ENCODE peak calls at places on chromosomes 12 and 14, in nine cellular contexts. Z, V, J, C, T, B, R, S and M are unnamed samples.

GRCh38 chr14:95117937-95118726 is 39.2 kb downstream of the DICER1 start:
- DNase-seq in Z (no peak), V (no peak), J (no peak), C (no peak), T (no peak), B (no peak), R (no peak), S (no peak), M (no peak)

GRCh38 chr12:26124491-26125450 is at the start of gene BHLHE41:
- DNase-seq in Z (peak; percentile 90), V (no peak), J (peak; percentile 23), C (peak; percentile 39), T (no peak), B (peak; percentile 78), R (peak; percentile 96), S (no peak), M (peak; percentile 14)

GRCh38 chr14:59332727-59333126 is 132.5 kb downstream of the GPR135 start:
- DNase-seq in Z (no peak), V (peak; percentile 41), J (peak; percentile 94), C (peak; percentile 84), T (no peak), B (no peak), R (no peak), S (no peak), M (no peak)

GRCh38 chr14:93231129-93231979 is 24.3 kb downstream of the UBR7 start:
- DNase-seq in Z (peak; percentile 30), V (peak; percentile 51), J (peak; percentile 71), C (peak; percentile 49), T (no peak), B (peak; percentile 42), R (no peak), S (no peak), M (peak; percentile 27)

GRCh38 chr14:63777024-63777423 is 49.2 kb upstream of the SGPP1 start:
- DNase-seq in Z (no peak), V (peak; percentile 8), J (peak; percentile 66), C (peak; percentile 69), T (no peak), B (no peak), R (no peak), S (no peak), M (peak; percentile 54)

GRCh38 chr12:87320724-87321123 is 708.5 kb downstream of the C12orf50 start:
- DNase-seq in Z (no peak), V (no peak), J (no peak), C (peak; percentile 17), T (no peak), B (no peak), R (no peak), S (no peak), M (no peak)

GRCh38 chr14:64082837-64083236 is 211.3 kb downstream of the ESR2 start:
- DNase-seq in Z (peak; percentile 73), V (no peak), J (no peak), C (peak; percentile 64), T (no peak), B (no peak), R (peak; percentile 73), S (no peak), M (no peak)

GRCh38 chr12:112370868-112371510 is 11.2 kb downstream of the HECTD4 start:
- DNase-seq in Z (no peak), V (no peak), J (no peak), C (no peak), T (no peak), B (no peak), R (no peak), S (no peak), M (no peak)

GRCh38 chr12:115932073-115932472 is 345.4 kb downstream of the MED13L start:
- DNase-seq in Z (no peak), V (no peak), J (no peak), C (no peak), T (no peak), B (no peak), R (no peak), S (no peak), M (no peak)

GRCh38 chr14:55071870-55072640 is 20.6 kb downstream of the MAPK1IP1L start:
- DNase-seq in Z (peak; percentile 21), V (peak; percentile 32), J (peak; percentile 63), C (peak; percentile 67), T (peak; percentile 57), B (peak; percentile 81), R (no peak), S (peak; percentile 5), M (no peak)
- H3K4me3 ChIP-seq in Z (no peak overlapping the region), V (no peak overlapping the region), J (no peak overlapping the region), C (no peak overlapping the region), T (peak overlapping the region; percentile 85), B (no peak overlapping the region), R (peak overlapping the region; percentile 0), S (no peak overlapping the region), M (no peak overlapping the region)

GRCh38 chr14:34228663-34229001 is 233.4 kb downstream of the SPTSSA start:
- DNase-seq in Z (no peak), V (no peak), J (no peak), C (no peak), T (no peak), B (no peak), R (no peak), S (no peak), M (no peak)
- H3K4me1 ChIP-seq in Z (no peaks in the 10 kb centered on the region), V (no peaks in the 10 kb centered on the region), J (no peaks in the 10 kb centered on the region), C (no peaks in the 10 kb centered on the region), T (no peaks in the 10 kb centered on the region), B (peaks cover 10% of the 10 kb centered on the region), R (peaks cover 8% of the 10 kb centered on the region), S (no peaks in the 10 kb centered on the region), M (peaks cover 20% of the 10 kb centered on the region)

GRCh38 chr14:61700104-61700886 is 5.0 kb downstream of the HIF1A start:
- DNase-seq in Z (no peak), V (no peak), J (peak; percentile 28), C (no peak), T (no peak), B (no peak), R (no peak), S (no peak), M (no peak)
- H3K4me3 ChIP-seq in Z (no peak overlapping the region), V (peak overlapping the region; percentile 88), J (no peak overlapping the region), C (peak overlapping the region; percentile 98), T (peak overlapping the region; percentile 95), B (no peak overlapping the region), R (no peak overlapping the region), S (no peak overlapping the region), M (no peak overlapping the region)

GRCh38 chr14:21042918-21043317 is 756 bp downstream of the RNASE7 start:
- DNase-seq in Z (no peak), V (no peak), J (no peak), C (no peak), T (no peak), B (no peak), R (no peak), S (no peak), M (no peak)
- H3K4me1 ChIP-seq in Z (peaks cover 12% of the 10 kb centered on the region), V (no peaks in the 10 kb centered on the region), J (peaks cover 4% of the 10 kb centered on the region), C (no peaks in the 10 kb centered on the region), T (peaks cover 4% of the 10 kb centered on the region), B (peaks cover 34% of the 10 kb centered on the region), R (peaks cover 21% of the 10 kb centered on the region), S (peaks cover 6% of the 10 kb centered on the region), M (no peaks in the 10 kb centered on the region)

GRCh38 chr14:26846388-26846787 is 248.6 kb upstream of the NOVA1 start:
- DNase-seq in Z (no peak), V (no peak), J (no peak), C (peak; percentile 59), T (no peak), B (no peak), R (no peak), S (no peak), M (no peak)

GRCh38 chr14:26841361-26841760 is 243.5 kb upstream of the NOVA1 start:
- DNase-seq in Z (no peak), V (no peak), J (peak; percentile 51), C (peak; percentile 32), T (no peak), B (no peak), R (no peak), S (no peak), M (no peak)

GRCh38 chr14:26845106-26845818 is 247.4 kb upstream of the NOVA1 start:
- DNase-seq in Z (no peak), V (peak; percentile 54), J (no peak), C (no peak), T (no peak), B (no peak), R (no peak), S (no peak), M (no peak)

GRCh38 chr14:26839481-26839880 is 241.6 kb upstream of the NOVA1 start:
- DNase-seq in Z (no peak), V (no peak), J (no peak), C (peak; percentile 51), T (no peak), B (no peak), R (no peak), S (no peak), M (no peak)

GRCh38 chr14:26841920-26842741 is 244.3 kb upstream of the NOVA1 start:
- DNase-seq in Z (peak; percentile 66), V (peak; percentile 96), J (peak; percentile 76), C (peak; percentile 99), T (no peak), B (peak; percentile 48), R (peak; percentile 77), S (no peak), M (no peak)
- H3K4me3 ChIP-seq in Z (no peak overlapping the region), V (no peak overlapping the region), J (no peak overlapping the region), C (no peak overlapping the region), T (no peak overlapping the region), B (no peak overlapping the region), R (no peak overlapping the region), S (no peak overlapping the region), M (no peak overlapping the region)

DNA sequence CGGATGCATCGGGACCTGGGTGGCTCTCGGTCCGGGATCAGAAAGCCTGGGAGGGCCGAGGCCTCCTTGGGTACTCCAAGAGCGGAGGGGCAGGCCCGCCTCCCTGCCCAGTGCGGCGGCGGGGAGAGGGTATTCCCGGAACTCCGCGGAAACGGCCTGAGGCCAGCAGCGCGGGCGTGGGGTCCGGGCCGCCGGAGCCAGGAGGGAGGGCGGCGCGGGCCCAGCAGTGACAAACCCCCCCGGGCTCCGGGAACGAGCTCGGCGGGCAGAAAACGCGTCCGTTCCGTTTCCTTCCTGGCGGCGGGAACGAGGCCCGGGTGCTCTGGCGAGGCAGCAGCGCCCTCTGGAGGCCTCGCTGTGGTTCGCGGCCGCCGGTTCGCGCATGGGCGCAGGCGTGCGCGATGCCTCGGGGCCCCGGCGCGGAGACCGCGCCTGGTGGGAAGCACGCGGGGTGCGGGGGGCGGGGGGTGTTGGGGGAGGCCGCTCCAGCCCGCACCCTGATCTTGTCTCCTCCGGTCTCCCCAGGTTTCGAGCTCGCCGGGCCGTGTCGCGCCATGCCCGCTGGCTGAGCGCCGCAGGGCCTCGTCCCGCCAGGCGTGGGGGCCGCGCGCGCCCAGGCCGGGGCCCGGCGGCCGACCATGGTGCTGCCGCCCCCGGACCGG is 1.9 kb downstream of the TMEM121 start:
- DNase-seq in Z (peak; percentile 75), V (peak; percentile 81), J (peak; percentile 61), C (peak; percentile 64), T (peak; percentile 74), B (peak; percentile 74), R (peak; percentile 86), S (peak; percentile 73), M (peak; percentile 85)
- H3K4me1 ChIP-seq in Z (peaks cover 22% of the 10 kb centered on the region), V (peaks cover 21% of the 10 kb centered on the region), J (peaks cover 17% of the 10 kb centered on the region), C (no peaks in the 10 kb centered on the region), T (peaks cover 42% of the 10 kb centered on the region), B (peaks cover 15% of the 10 kb centered on the region), R (peaks cover 35% of the 10 kb centered on the region), S (peaks cover 26% of the 10 kb centered on the region), M (peaks cover 3% of the 10 kb centered on the region)

DNA sequence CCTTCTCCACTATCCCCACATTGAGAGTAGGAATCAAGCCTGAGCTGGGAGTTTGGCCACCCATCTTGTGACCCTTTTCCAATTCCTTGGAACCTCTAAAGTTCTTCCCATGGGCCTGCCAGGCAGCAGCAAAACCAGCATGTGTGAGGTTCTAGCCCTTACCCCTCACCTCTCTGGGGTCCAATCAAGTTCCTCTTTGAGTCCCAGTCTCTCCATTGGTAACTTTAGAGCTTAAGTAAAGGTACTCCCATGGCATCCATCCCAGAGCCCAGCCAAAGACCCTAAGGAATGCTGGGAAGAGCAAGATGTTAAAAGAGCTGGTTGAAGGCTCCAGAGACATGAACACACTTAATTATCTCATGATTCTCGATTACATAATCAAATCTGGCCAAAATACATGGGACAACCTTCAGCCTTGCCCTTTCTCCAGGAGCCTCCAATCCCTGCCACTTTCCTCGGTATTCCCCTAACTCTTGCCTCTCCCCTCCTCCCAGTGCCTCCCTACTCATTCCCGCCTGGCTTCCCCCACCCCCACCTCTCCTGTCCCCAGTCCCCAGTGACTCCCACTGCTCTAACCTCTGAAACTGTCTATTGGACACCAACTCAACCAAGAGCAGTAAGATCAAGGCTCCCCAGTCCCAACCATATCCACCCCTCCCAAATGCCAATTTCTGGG is 4.8 kb upstream of the TNS2 start:
- DNase-seq in Z (no peak), V (no peak), J (no peak), C (no peak), T (no peak), B (no peak), R (peak; percentile 76), S (no peak), M (no peak)
- H3K4me3 ChIP-seq in Z (peak overlapping the region; percentile 88), V (no peak overlapping the region), J (no peak overlapping the region), C (peak overlapping the region; percentile 76), T (no peak overlapping the region), B (no peak overlapping the region), R (peak overlapping the region; percentile 71), S (no peak overlapping the region), M (no peak overlapping the region)